ENCODE peak calls at places on chromosomes 7 and 10, in seven cellular contexts. B is IMR-90, P is neuronal stem cell, Q is mesendoderm, U is H1, E is H9, R is mesenchymal stem cell. I is an unnamed sample.

GRCh38 chr10:20058135-20058534 is 241.9 kb downstream of the PLXDC2 start:
- DNase-seq in B (no peak), P (no peak), Q (no peak), U (no peak), E (no peak), R (no peak), I (no peak)

GRCh38 chr10:132411561-132412253 is 14.7 kb downstream of the PWWP2B start:
- DNase-seq in B (peak), P (no peak), Q (no peak), U (no peak), E (no peak), R (peak), I (peak)

GRCh38 chr7:107321611-107322010 is 148.2 kb upstream of the GPR22 start:
- DNase-seq in B (no peak), P (no peak), Q (no peak), U (no peak), E (no peak), R (no peak), I (no peak)

GRCh38 chr10:106251573-106251972 is 912.9 kb downstream of the SORCS1 start:
- DNase-seq in B (no peak), P (no peak), Q (no peak), U (no peak), E (no peak), R (no peak), I (no peak)

GRCh38 chr10:47027108-47027811 is 116.0 kb downstream of the PTPN20 start:
- DNase-seq in B (no peak), P (no peak), Q (no peak), U (peak), E (peak), R (no peak), I (no peak)

GRCh38 chr7:117606132-117606531 is 126.3 kb downstream of the CFTR start:
- DNase-seq in B (no peak), P (no peak), Q (no peak), U (no peak), E (no peak), R (no peak), I (no peak)

GRCh38 chr10:30829921-30830671 is 200.5 kb upstream of the LYZL2 start:
- DNase-seq in B (peak), P (no peak), Q (peak), U (no peak), E (no peak), R (peak), I (peak)

GRCh38 chr10:88851706-88852105 is at the start of gene ANKRD22:
- DNase-seq in B (peak), P (no peak), Q (peak), U (no peak), E (peak), R (peak), I (peak)

GRCh38 chr7:47291461-47292051 is 290.4 kb downstream of the TNS3 start:
- DNase-seq in B (peak), P (no peak), Q (no peak), U (no peak), E (no peak), R (peak), I (no peak)

GRCh38 chr10:132899054-132899750 is 43.2 kb downstream of the CFAP46 start:
- DNase-seq in B (no peak), P (no peak), Q (no peak), U (no peak), E (no peak), R (no peak), I (no peak)

GRCh38 chr7:107213193-107213788 is 44.5 kb downstream of the HBP1 start:
- DNase-seq in B (no peak), P (no peak), Q (no peak), U (no peak), E (peak), R (no peak), I (no peak)

GRCh38 chr7:152145853-152146466 is 120.5 kb downstream of the GALNT11 start:
- DNase-seq in B (peak), P (peak), Q (peak), U (no peak), E (no peak), R (peak), I (peak)

GRCh38 chr10:75143353-75143752 is 31.9 kb downstream of the SAMD8 start:
- DNase-seq in B (peak), P (no peak), Q (no peak), U (no peak), E (no peak), R (no peak), I (peak)

GRCh38 chr7:87934699-87935372 is 785 bp downstream of the ADAM22 start:
- DNase-seq in B (no peak), P (peak), Q (peak), U (peak), E (peak), R (peak), I (no peak)

GRCh38 chr10:118981946-118982345 is 47.6 kb upstream of the NANOS1 start:
- DNase-seq in B (no peak), P (no peak), Q (no peak), U (no peak), E (peak), R (no peak), I (no peak)

GRCh38 chr10:88256013-88256680 is 327.0 kb downstream of the RNLS start:
- DNase-seq in B (no peak), P (no peak), Q (no peak), U (no peak), E (no peak), R (no peak), I (no peak)

GRCh38 chr10:88228130-88228529 is 355.0 kb downstream of the RNLS start:
- DNase-seq in B (no peak), P (no peak), Q (no peak), U (no peak), E (no peak), R (no peak), I (no peak)

GRCh38 chr10:15461353-15462108 is 90.4 kb upstream of the FAM171A1 start:
- DNase-seq in B (peak), P (no peak), Q (no peak), U (no peak), E (no peak), R (peak), I (peak)

GRCh38 chr7:80427218-80427617 is 84.6 kb downstream of the GNAT3 start:
- DNase-seq in B (no peak), P (no peak), Q (no peak), U (no peak), E (no peak), R (no peak), I (no peak)

GRCh38 chr10:103620357-103620749 is 126.8 kb downstream of the NEURL1 start:
- DNase-seq in B (no peak), P (no peak), Q (no peak), U (no peak), E (no peak), R (no peak), I (no peak)

GRCh38 chr10:85645097-85645496 is 721.5 kb downstream of the GRID1 start:
- DNase-seq in B (no peak), P (no peak), Q (peak), U (no peak), E (no peak), R (peak), I (no peak)

GRCh38 chr7:67484244-67484751 is 487.7 kb downstream of the TYW1 start:
- DNase-seq in B (peak), P (peak), Q (peak), U (peak), E (peak), R (peak), I (peak)

GRCh38 chr7:19290066-19290465 is 144.8 kb upstream of the FERD3L start:
- DNase-seq in B (no peak), P (no peak), Q (no peak), U (no peak), E (no peak), R (no peak), I (no peak)

GRCh38 chr7:135359633-135360032 is 126.0 kb downstream of the STRA8 start:
- DNase-seq in B (no peak), P (no peak), Q (no peak), U (no peak), E (no peak), R (no peak), I (no peak)

GRCh38 chr10:99993994-99994689 is 15.6 kb downstream of the DNMBP start:
- DNase-seq in B (peak), P (no peak), Q (peak), U (no peak), E (no peak), R (peak), I (peak)

GRCh38 chr10:76576276-76576962 is 1061.2 kb downstream of the KCNMA1 start:
- DNase-seq in B (peak), P (no peak), Q (no peak), U (no peak), E (no peak), R (peak), I (no peak)

GRCh38 chr7:156634117-156634516 is 6.5 kb upstream of the RNF32 start:
- DNase-seq in B (no peak), P (no peak), Q (no peak), U (no peak), E (no peak), R (no peak), I (peak)
- H3K27ac ChIP-seq in B (no peak), P (no peak), Q (no peak), U (no peak), E (no peak), R (no peak), I (no peak)

DNA sequence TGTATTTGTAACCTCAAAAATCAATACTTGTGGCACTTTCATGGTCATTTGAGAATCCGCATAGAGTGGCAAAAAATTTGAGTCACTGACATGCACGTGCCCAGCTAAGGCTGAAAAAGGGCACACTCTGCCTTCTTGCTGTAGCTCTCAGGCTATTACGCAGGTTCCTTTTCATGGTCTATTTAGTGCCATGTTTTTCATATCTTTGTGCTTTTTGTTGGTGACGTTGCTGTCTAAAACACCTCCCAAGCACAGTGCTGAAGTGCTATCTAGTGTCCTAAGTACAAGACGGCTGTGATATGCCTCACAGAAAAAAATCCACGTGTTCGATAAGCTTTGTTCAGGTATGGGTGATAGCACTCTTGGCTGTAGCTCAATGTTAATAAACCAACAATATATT is 50.9 kb downstream of the CREB3L2 start:
- DNase-seq in B (no peak), P (no peak), Q (no peak), U (no peak), E (no peak), R (no peak), I (no peak)
- H3K18ac ChIP-seq in B (no peak), P (no peak), Q (no peak), U (no peak), E (no peak), R (no peak), I (no peak)

GRCh38 chr10:124342136-124342820 is 76.4 kb downstream of the OAT start:
- DNase-seq in B (no peak), P (no peak), Q (no peak), U (no peak), E (peak), R (no peak), I (peak)
- H3K4me2 ChIP-seq in B (no peak), P (no peak), Q (no peak), U (no peak), E (no peak), R (no peak), I (no peak)

GRCh38 chr7:31734456-31734855 is 47.4 kb downstream of the PPP1R17 start:
- DNase-seq in B (peak), P (no peak), Q (no peak), U (no peak), E (no peak), R (no peak), I (peak)

GRCh38 chr7:31741852-31742251 is 54.8 kb downstream of the PPP1R17 start:
- DNase-seq in B (no peak), P (no peak), Q (no peak), U (no peak), E (no peak), R (no peak), I (peak)

DNA sequence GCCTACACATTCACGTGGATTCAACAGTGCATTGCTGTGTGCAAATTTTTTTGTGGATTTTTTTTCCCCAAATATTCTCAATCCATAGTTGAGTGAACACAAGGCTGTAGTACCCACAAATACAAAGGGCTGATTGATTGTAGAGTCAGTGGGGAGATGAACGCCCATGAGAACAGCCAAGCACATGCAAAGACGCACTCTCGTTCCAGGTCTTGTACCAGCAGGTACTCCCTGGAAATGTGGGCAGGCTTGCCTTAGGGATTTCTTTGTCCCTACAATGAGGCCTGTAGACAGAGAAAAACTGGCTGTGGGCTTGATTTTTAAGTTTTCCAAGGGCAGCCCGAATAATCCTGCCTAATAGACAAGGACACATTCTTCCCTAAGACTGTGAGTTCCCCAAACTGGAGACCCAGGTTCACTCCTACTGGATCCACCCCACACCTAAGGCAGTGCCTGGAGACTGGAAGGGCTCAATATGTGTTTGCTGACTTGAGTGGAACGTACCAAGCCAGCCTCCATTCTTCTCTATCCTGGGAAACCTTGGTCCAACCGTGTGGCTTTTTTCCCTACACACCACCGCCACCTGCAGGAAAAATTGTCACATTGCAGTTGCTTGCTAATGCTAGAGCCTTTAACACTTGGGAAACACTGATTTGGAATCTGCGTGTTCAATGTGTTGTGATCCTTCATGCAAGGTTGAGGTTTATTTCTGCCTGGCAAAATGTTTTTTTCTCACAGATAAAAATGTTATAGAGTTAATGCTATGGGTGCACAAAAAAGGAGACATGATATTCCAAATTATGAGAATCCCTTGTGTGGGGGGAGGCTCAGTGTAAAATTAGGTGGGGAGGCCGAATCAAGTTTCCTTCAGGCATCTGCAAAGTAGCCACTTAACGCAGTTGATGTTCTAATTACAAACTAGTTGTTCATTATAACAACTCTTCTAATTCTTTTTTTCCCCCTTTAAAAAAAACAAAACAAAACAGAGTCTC is 49.3 kb downstream of the PPP1R17 start:
- DNase-seq in B (peak), P (peak), Q (peak), U (peak), E (peak), R (peak), I (peak)
- H3K27ac ChIP-seq in B (no peak), P (no peak), Q (no peak), U (no peak), E (no peak), R (no peak), I (no peak)

DNA sequence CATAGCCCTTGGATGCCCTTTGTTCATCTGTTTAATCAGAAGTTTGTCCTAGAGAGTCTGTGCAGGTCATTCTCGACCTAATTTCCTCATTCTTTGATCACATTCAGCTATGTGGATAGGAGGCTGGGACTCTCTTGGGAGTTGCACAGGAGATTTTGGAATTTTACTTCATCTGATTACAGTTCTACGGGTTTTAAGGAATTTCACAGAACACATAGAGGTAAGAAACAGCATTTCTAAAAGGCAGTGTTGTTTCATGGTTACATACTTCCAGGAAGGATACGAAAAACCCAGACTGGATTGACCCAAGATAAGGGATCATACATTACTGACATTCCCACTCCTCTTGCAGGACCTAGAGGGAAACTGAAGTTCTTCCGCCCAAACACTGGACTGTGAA is 45.9 kb downstream of the GATA3 start:
- DNase-seq in B (no peak), P (no peak), Q (no peak), U (no peak), E (no peak), R (no peak), I (peak)
- H3K18ac ChIP-seq in B (no peak), P (no peak), Q (no peak), U (no peak), E (no peak), R (no peak), I (no peak)

GRCh38 chr7:23062452-23062851 is 43.1 kb upstream of the KLHL7 start:
- DNase-seq in B (peak), P (no peak), Q (no peak), U (no peak), E (no peak), R (no peak), I (peak)

GRCh38 chr7:23061327-23061726 is 44.3 kb upstream of the KLHL7 start:
- DNase-seq in B (no peak), P (no peak), Q (no peak), U (no peak), E (no peak), R (no peak), I (no peak)

GRCh38 chr7:23055582-23056178 is 41.8 kb upstream of the HYCC1 start:
- DNase-seq in B (peak), P (peak), Q (peak), U (no peak), E (peak), R (peak), I (peak)

GRCh38 chr7:23058412-23059096 is 44.6 kb upstream of the HYCC1 start:
- DNase-seq in B (no peak), P (no peak), Q (no peak), U (no peak), E (no peak), R (no peak), I (no peak)
- H3K4me2 ChIP-seq in B (peak), P (no peak), Q (no peak), U (no peak), E (no peak), R (no peak), I (no peak)

DNA sequence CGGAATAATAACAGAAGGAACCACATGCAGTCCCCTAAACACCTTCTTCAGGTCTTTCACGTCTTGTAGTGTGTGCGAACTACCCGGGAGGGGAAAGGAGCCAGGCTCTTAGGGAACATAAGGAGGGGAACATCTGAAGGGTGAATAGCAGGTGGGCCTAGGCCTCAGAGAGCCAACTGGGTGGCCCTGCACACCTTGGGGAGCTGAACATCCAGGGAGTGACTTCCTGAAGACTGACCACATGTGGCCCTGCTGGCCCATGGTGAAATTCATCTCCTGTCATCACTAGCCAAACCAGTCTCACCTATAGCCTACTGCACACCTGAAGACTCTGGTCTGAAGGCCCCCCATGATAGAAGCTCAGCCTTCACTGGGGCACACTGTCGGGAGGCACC is 5.6 kb downstream of the CALML3 start:
- DNase-seq in B (no peak), P (no peak), Q (no peak), U (no peak), E (peak), R (no peak), I (no peak)
- H3K27ac ChIP-seq in B (no peak), P (no peak), Q (no peak), U (no peak), E (no peak), R (no peak), I (no peak)

GRCh38 chr7:45252857-45253256 is 95.3 kb downstream of the RAMP3 start:
- DNase-seq in B (no peak), P (no peak), Q (no peak), U (no peak), E (no peak), R (no peak), I (no peak)
- H3K18ac ChIP-seq in B (no peak), P (no peak), Q (no peak), U (no peak), E (no peak), R (no peak), I (no peak)

GRCh38 chr7:17333227-17333626 is 34.8 kb downstream of the AHR start:
- DNase-seq in B (peak), P (no peak), Q (no peak), U (no peak), E (no peak), R (no peak), I (no peak)
- H3K4me2 ChIP-seq in B (peak), P (no peak), Q (no peak), U (no peak), E (no peak), R (no peak), I (no peak)

I was measured in trophoblast cell.